ENCODE peak calls at places on chromosomes 12 and 14, in four cellular contexts. Z is HepG2; T is CD8-positive, alpha-beta T cell; U is sigmoid colon. P is an unnamed sample.

GRCh38 chr12:53131844-53132243 is 28.6 kb downstream of the SOAT2 start:
- DNase-seq in Z (peak; percentile 45), T (no peak), U (no peak), P (no peak)

GRCh38 chr14:33393155-33393894 is 454.6 kb downstream of the NPAS3 start:
- DNase-seq in Z (no peak), T (no peak), U (no peak), P (no peak)

GRCh38 chr14:76203086-76204001 is 51.6 kb downstream of the GPATCH2L start:
- DNase-seq in Z (no peak), T (no peak), U (peak; percentile 83), P (no peak)

GRCh38 chr12:95286713-95287112 is 69.1 kb downstream of the VEZT start:
- DNase-seq in Z (no peak), T (no peak), U (peak; percentile 62), P (no peak)

GRCh38 chr14:105495101-105495989 is 4.3 kb downstream of the TEDC1 start:
- DNase-seq in Z (no peak), T (no peak), U (peak; percentile 62), P (peak; percentile 22)

GRCh38 chr14:105526781-105527380 is 498 bp downstream of the TMEM121 start:
- DNase-seq in Z (no peak), T (no peak), U (no peak), P (no peak)

GRCh38 chr12:32983968-32984367 is 87.4 kb upstream of the PKP2 start:
- DNase-seq in Z (no peak), T (no peak), U (no peak), P (no peak)

GRCh38 chr12:131896080-131896810 is 1.8 kb downstream of the ULK1 start:
- DNase-seq in Z (peak; percentile 83), T (peak; percentile 41), U (peak; percentile 98), P (peak; percentile 53)

GRCh38 chr12:23463172-23463571 is 486.3 kb downstream of the SOX5 start:
- DNase-seq in Z (no peak), T (no peak), U (no peak), P (no peak)

GRCh38 chr14:72565200-72565599 is 328.7 kb downstream of the DPF3 start:
- DNase-seq in Z (no peak), T (no peak), U (peak; percentile 56), P (no peak)

GRCh38 chr12:89469361-89469760 is 55.2 kb downstream of the GALNT4 start:
- DNase-seq in Z (no peak), T (no peak), U (no peak), P (no peak)

GRCh38 chr12:92186038-92186470 is 40.4 kb upstream of the BTG1 start:
- DNase-seq in Z (no peak), T (no peak), U (no peak), P (no peak)

GRCh38 chr14:102789349-102789748 is 12.1 kb downstream of the TRAF3 start:
- DNase-seq in Z (no peak), T (no peak), U (no peak), P (no peak)

GRCh38 chr12:46365951-46366379 is 6.6 kb downstream of the SLC38A2 start:
- DNase-seq in Z (no peak), T (no peak), U (no peak), P (no peak)

DNA sequence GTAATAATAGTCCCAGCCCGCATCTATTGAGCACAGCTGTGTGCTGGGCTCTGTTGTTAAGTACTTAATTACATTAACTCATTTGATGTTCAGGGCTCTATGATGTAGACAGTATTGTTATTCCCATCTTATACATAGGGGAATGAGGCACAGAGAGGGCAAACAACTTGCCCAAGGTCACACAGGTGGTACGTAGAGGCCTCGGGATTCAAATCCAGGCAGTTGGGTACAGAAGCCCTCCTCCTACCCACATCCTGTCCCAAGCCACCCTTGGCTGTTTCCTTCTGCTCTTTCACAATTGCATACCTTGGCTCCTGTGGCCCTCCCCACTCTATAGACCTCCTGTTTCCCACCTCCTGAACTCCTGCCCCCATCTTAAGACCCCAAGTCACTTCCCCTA is 10.0 kb upstream of the GPR68 start:
- DNase-seq in Z (no peak), T (no peak), U (no peak), P (no peak)
- H3K4me1 ChIP-seq in Z (peaks cover 25% of the 10 kb centered on the region), T (peaks cover 52% of the 10 kb centered on the region), U (no peaks in the 10 kb centered on the region), P (peaks cover 52% of the 10 kb centered on the region)

GRCh38 chr12:108696111-108696995 is 35.0 kb downstream of the CORO1C start:
- DNase-seq in Z (no peak), T (no peak), U (peak; percentile 86), P (no peak)
- H3K4me1 ChIP-seq in Z (peaks cover 22% of the 10 kb centered on the region), T (peaks cover 11% of the 10 kb centered on the region), U (no peaks in the 10 kb centered on the region), P (peaks cover 8% of the 10 kb centered on the region)

GRCh38 chr12:93753838-93754429 is 76.8 kb downstream of the CRADD start:
- DNase-seq in Z (no peak), T (no peak), U (no peak), P (no peak)
- H3K4me1 ChIP-seq in Z (peaks cover 20% of the 10 kb centered on the region), T (no peaks in the 10 kb centered on the region), U (no peaks in the 10 kb centered on the region), P (no peaks in the 10 kb centered on the region)

GRCh38 chr12:108630481-108631207 is 3.0 kb downstream of the SELPLG start:
- DNase-seq in Z (no peak), T (no peak), U (no peak), P (no peak)
- H3K4me1 ChIP-seq in Z (peaks cover 46% of the 10 kb centered on the region), T (peaks cover 76% of the 10 kb centered on the region), U (no peaks in the 10 kb centered on the region), P (peaks cover 58% of the 10 kb centered on the region)

GRCh38 chr14:99527427-99528076 is 46.3 kb downstream of the CCNK start:
- DNase-seq in Z (no peak), T (no peak), U (no peak), P (no peak)
- H3K4me1 ChIP-seq in Z (peaks cover 17% of the 10 kb centered on the region), T (peaks cover 20% of the 10 kb centered on the region), U (no peaks in the 10 kb centered on the region), P (no peaks in the 10 kb centered on the region)

DNA sequence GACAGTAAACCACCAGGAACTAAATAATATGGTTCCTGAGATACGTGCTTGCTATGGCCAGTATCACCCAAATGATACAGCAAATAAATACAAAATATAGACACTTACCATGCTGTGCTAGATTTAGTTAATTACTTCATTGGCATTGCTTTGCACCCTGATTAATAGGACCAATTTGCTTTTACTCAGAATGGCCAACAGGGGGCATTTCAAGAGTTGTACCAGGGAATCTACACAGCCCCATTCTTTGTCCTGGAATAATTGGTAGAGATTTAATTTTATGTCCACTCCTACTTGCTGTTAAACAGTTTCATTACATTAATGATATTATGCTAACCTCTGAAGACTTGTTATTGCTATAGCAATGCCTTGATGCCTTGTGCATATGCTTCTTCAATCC is 280.8 kb downstream of the RERGL start:
- DNase-seq in Z (no peak), T (no peak), U (no peak), P (no peak)
- H3K4me1 ChIP-seq in Z (no peaks in the 10 kb centered on the region), T (no peaks in the 10 kb centered on the region), U (no peaks in the 10 kb centered on the region), P (no peaks in the 10 kb centered on the region)

GRCh38 chr14:22540286-22540685 is 48.7 kb downstream of the DAD1 start:
- DNase-seq in Z (no peak), T (no peak), U (no peak), P (no peak)
- H3K4me1 ChIP-seq in Z (no peaks in the 10 kb centered on the region), T (peaks cover 99% of the 10 kb centered on the region), U (no peaks in the 10 kb centered on the region), P (peaks cover 99% of the 10 kb centered on the region)